ENCODE peak calls at places on chromosomes 2 and 18, in seven cellular contexts. I, C, N, K, O, D and X are unnamed samples.
A peak's percentile ranks its signal among the peaks of the same experiment; 100 is the strongest.

GRCh38 chr18:23943104-23943503 is 71.5 kb upstream of the TTC39C start:
- DNase-seq in I (no peak), C (no peak), N (no peak), K (no peak), O (peak; percentile 26), D (no peak), X (no peak)

GRCh38 chr2:133379159-133379558 is 189.1 kb downstream of the NCKAP5 start:
- DNase-seq in I (no peak), C (no peak), N (no peak), K (no peak), O (no peak), D (peak; percentile 32), X (no peak)

GRCh38 chr18:55343396-55344073 is 244.5 kb downstream of the TCF4 start:
- DNase-seq in I (peak; percentile 15), C (no peak), N (no peak), K (peak; percentile 60), O (no peak), D (no peak), X (no peak)

GRCh38 chr2:73982140-73982617 is 2.5 kb upstream of the TET3 start:
- DNase-seq in I (no peak), C (no peak), N (no peak), K (no peak), O (no peak), D (no peak), X (no peak)

GRCh38 chr2:111054791-111055627 is 65.7 kb upstream of the BCL2L11 start:
- DNase-seq in I (no peak), C (peak; percentile 48), N (no peak), K (no peak), O (no peak), D (no peak), X (no peak)

GRCh38 chr2:37630778-37631177 is 40.7 kb downstream of the CDC42EP3 start:
- DNase-seq in I (no peak), C (no peak), N (no peak), K (no peak), O (no peak), D (no peak), X (no peak)

GRCh38 chr18:32906506-32907214 is 133.8 kb upstream of the KLHL14 start:
- DNase-seq in I (peak; percentile 4), C (no peak), N (no peak), K (peak; percentile 17), O (no peak), D (no peak), X (no peak)

GRCh38 chr2:195985731-195986130 is 82.9 kb downstream of the DNAH7 start:
- DNase-seq in I (no peak), C (no peak), N (no peak), K (no peak), O (no peak), D (no peak), X (no peak)

GRCh38 chr2:239245872-239246701 is 154.7 kb downstream of the HDAC4 start:
- DNase-seq in I (no peak), C (peak; percentile 85), N (no peak), K (peak; percentile 35), O (no peak), D (no peak), X (no peak)

GRCh38 chr2:15989559-15989958 is 49.2 kb downstream of the MYCN start:
- DNase-seq in I (no peak), C (no peak), N (no peak), K (no peak), O (no peak), D (no peak), X (no peak)

GRCh38 chr2:20113986-20114938 is 62.8 kb upstream of the LAPTM4A start:
- DNase-seq in I (no peak), C (no peak), N (no peak), K (no peak), O (no peak), D (no peak), X (no peak)

GRCh38 chr2:222518570-222519381 is 94.4 kb downstream of the SGPP2 start:
- DNase-seq in I (peak; percentile 32), C (no peak), N (no peak), K (peak; percentile 9), O (no peak), D (no peak), X (no peak)

GRCh38 chr2:86633094-86633740 is 9.6 kb upstream of the RNF103 start:
- DNase-seq in I (no peak), C (no peak), N (no peak), K (no peak), O (no peak), D (no peak), X (no peak)

GRCh38 chr2:241009601-241010530 is 11.4 kb downstream of the SNED1 start:
- DNase-seq in I (peak; percentile 72), C (peak; percentile 15), N (no peak), K (peak; percentile 74), O (peak; percentile 31), D (peak; percentile 71), X (no peak)

GRCh38 chr2:19357383-19358241 is 811 bp downstream of the OSR1 start:
- DNase-seq in I (no peak), C (no peak), N (no peak), K (peak; percentile 64), O (no peak), D (no peak), X (no peak)

GRCh38 chr2:157628532-157629415 is at the start of gene ACVR1C:
- DNase-seq in I (peak; percentile 64), C (peak; percentile 50), N (no peak), K (peak; percentile 98), O (peak; percentile 73), D (peak; percentile 7), X (peak; percentile 35)

GRCh38 chr2:23532311-23533013 is 147.5 kb downstream of the KLHL29 start:
- DNase-seq in I (no peak), C (no peak), N (no peak), K (no peak), O (peak; percentile 35), D (no peak), X (no peak)

GRCh38 chr2:99480390-99480789 is 9.4 kb downstream of the REV1 start:
- DNase-seq in I (no peak), C (no peak), N (no peak), K (no peak), O (no peak), D (no peak), X (no peak)

GRCh38 chr2:182592691-182593393 is 123.2 kb upstream of the DNAJC10 start:
- DNase-seq in I (no peak), C (no peak), N (no peak), K (peak; percentile 23), O (no peak), D (peak; percentile 7), X (no peak)

GRCh38 chr18:63177822-63178525 is 141.6 kb downstream of the BCL2 start:
- DNase-seq in I (no peak), C (no peak), N (no peak), K (no peak), O (no peak), D (no peak), X (peak; percentile 50)

GRCh38 chr18:78873916-78874505 is 105.6 kb upstream of the SALL3 start:
- DNase-seq in I (peak; percentile 27), C (no peak), N (no peak), K (no peak), O (no peak), D (no peak), X (no peak)

GRCh38 chr2:114546511-114546910 is 104.1 kb downstream of the DPP10 start:
- DNase-seq in I (no peak), C (no peak), N (no peak), K (no peak), O (no peak), D (no peak), X (no peak)

GRCh38 chr2:64716569-64716968 is 62.9 kb upstream of the SERTAD2 start:
- DNase-seq in I (no peak), C (no peak), N (no peak), K (no peak), O (no peak), D (no peak), X (no peak)

GRCh38 chr18:1103567-1103966 is 198.9 kb downstream of the ADCYAP1 start:
- DNase-seq in I (no peak), C (no peak), N (no peak), K (no peak), O (no peak), D (no peak), X (no peak)

GRCh38 chr2:64319930-64320329 is 134.0 kb upstream of the LGALSL start:
- DNase-seq in I (no peak), C (no peak), N (no peak), K (no peak), O (no peak), D (no peak), X (no peak)

GRCh38 chr18:79855147-79855910 is 57.6 kb downstream of the KCNG2 start:
- DNase-seq in I (no peak), C (no peak), N (no peak), K (no peak), O (no peak), D (no peak), X (no peak)